ENCODE peak calls at places on chromosome 14, in nine cellular contexts. L is left ventricle myocardium inferior; G is DND-41; I is epithelial cell of esophagus; U is activated T-cell treated with anti-CD3 and anti-CD28 coated beads, Interleukin-2, amount 50 U/mL, for 72 hours; F is foreskin keratinocyte; S is NCI-H748 treated with DMSO at 0.1 percent for 48 hours; D is nephron progenitor cell; N is stimulated activated naive CD8-positive, alpha-beta T cell treated with anti-CD3 and anti-CD28 coated beads, Interleukin-15, Interleukin-2, amounts not matched to agents 100 U/mL and 50 U/mL, for 24 hours. C is an unnamed sample.
A peak's percentile ranks its signal among the peaks of the same experiment; 100 is the strongest.

GRCh38 chr14:61934385-61934784 is 172.2 kb downstream of the SNAPC1 start:
- DNase-seq in S (no peak), G (no peak), F (peak; percentile 91), N (no peak), L (no peak), D (no peak), I (peak; percentile 76), U (peak; percentile 7), C (no peak)

GRCh38 chr14:74531011-74531410 is 37.4 kb downstream of the ISCA2 start:
- DNase-seq in N (no peak), L (no peak), S (no peak), D (no peak), U (no peak), G (no peak), I (no peak), F (no peak), C (no peak)

GRCh38 chr14:69953266-69953905 is 74.2 kb downstream of the SMOC1 start:
- DNase-seq in I (no peak), G (no peak), U (no peak), L (no peak), F (no peak), D (no peak), N (no peak), S (no peak), C (no peak)

GRCh38 chr14:89351364-89351957 is 65.6 kb downstream of the FOXN3 start:
- DNase-seq in F (no peak), S (peak; percentile 86), U (peak; percentile 44), N (peak; percentile 34), L (no peak), G (peak; percentile 67), D (no peak), I (no peak), C (peak; percentile 64)

GRCh38 chr14:72961579-72962335 is 35.5 kb downstream of the DCAF4 start:
- DNase-seq in U (no peak), L (no peak), S (no peak), N (no peak), F (peak; percentile 76), D (no peak), G (no peak), I (peak; percentile 88), C (no peak)

GRCh38 chr14:59507063-59507751 is 22.9 kb downstream of the JKAMP start:
- DNase-seq in D (peak; percentile 80), I (peak; percentile 69), S (peak; percentile 69), N (peak; percentile 57), G (peak; percentile 63), F (no peak), L (peak; percentile 24), U (peak; percentile 51), C (peak; percentile 28)

GRCh38 chr14:40417777-40418401 is 985.7 kb upstream of the FBXO33 start:
- DNase-seq in N (no peak), S (peak; percentile 72), U (peak; percentile 17), F (no peak), I (peak; percentile 35), G (peak; percentile 7), D (peak; percentile 40), L (no peak), C (peak; percentile 40)

GRCh38 chr14:61889914-61890351 is 127.7 kb downstream of the SNAPC1 start:
- DNase-seq in F (no peak), I (no peak), G (peak; percentile 7), L (no peak), D (no peak), S (no peak), U (peak; percentile 34), N (peak; percentile 25), C (peak; percentile 31)

GRCh38 chr14:54567224-54567633 is 301 bp downstream of the SAMD4A start:
- DNase-seq in U (peak; percentile 30), I (no peak), G (no peak), L (peak; percentile 28), N (no peak), F (no peak), D (peak; percentile 63), S (no peak), C (no peak)

GRCh38 chr14:90698379-90698869 is 117.8 kb downstream of the TTC7B start:
- DNase-seq in N (no peak), D (no peak), I (no peak), L (peak; percentile 78), G (no peak), F (no peak), S (no peak), U (no peak), C (no peak)

GRCh38 chr14:51368721-51369163 is 128.7 kb downstream of the TMX1 start:
- DNase-seq in S (no peak), N (no peak), L (no peak), F (peak; percentile 80), I (peak; percentile 68), G (no peak), U (no peak), D (no peak), C (no peak)

GRCh38 chr14:88793259-88793625 is 489 bp upstream of the EML5 start:
- DNase-seq in D (no peak), U (no peak), L (no peak), F (no peak), S (no peak), I (no peak), G (no peak), N (peak; percentile 8), C (no peak)

GRCh38 chr14:36582011-36582873 is at the start of gene NKX2-8:
- DNase-seq in S (peak; percentile 53), N (no peak), I (peak; percentile 25), U (no peak), F (no peak), G (no peak), D (peak; percentile 57), L (no peak), C (no peak)

GRCh38 chr14:76793324-76793723 is 19.4 kb downstream of the ANGEL1 start:
- DNase-seq in D (no peak), G (no peak), U (no peak), L (no peak), I (no peak), N (no peak), F (no peak), S (no peak), C (no peak)

GRCh38 chr14:23121401-23121800 is 2.3 kb upstream of the CEBPE start:
- DNase-seq in I (no peak), F (no peak), U (peak; percentile 14), N (no peak), L (no peak), G (no peak), D (peak; percentile 48), S (no peak), C (no peak)

GRCh38 chr14:77421241-77421640 is 2.1 kb downstream of the NOXRED1 start:
- DNase-seq in I (no peak), S (no peak), U (no peak), N (no peak), D (no peak), L (no peak), G (no peak), F (no peak), C (no peak)

GRCh38 chr14:31886161-31886835 is 190.8 kb upstream of the ARHGAP5 start:
- DNase-seq in D (no peak), L (no peak), I (no peak), F (no peak), G (no peak), U (no peak), S (no peak), N (no peak), C (no peak)

GRCh38 chr14:81727243-81727642 is 193.6 kb upstream of the SEL1L start:
- DNase-seq in S (no peak), N (no peak), L (no peak), D (no peak), F (no peak), I (peak; percentile 23), G (no peak), U (no peak), C (no peak)

GRCh38 chr14:104445832-104446381 is 133.7 kb upstream of the C14orf180 start:
- DNase-seq in I (no peak), L (no peak), S (no peak), D (no peak), U (no peak), G (peak; percentile 1), N (no peak), F (no peak), C (no peak)

GRCh38 chr14:90583916-90584605 is 187.2 kb downstream of the CALM1 start:
- DNase-seq in I (no peak), F (no peak), L (no peak), G (no peak), S (no peak), D (no peak), N (no peak), U (no peak), C (no peak)

GRCh38 chr14:81829447-81829846 is 295.8 kb upstream of the SEL1L start:
- DNase-seq in I (no peak), S (no peak), N (no peak), G (no peak), F (no peak), U (no peak), D (no peak), L (no peak), C (no peak)

GRCh38 chr14:103258211-103258610 is 75.8 kb upstream of the EIF5 start:
- DNase-seq in U (no peak), F (no peak), N (no peak), L (no peak), I (no peak), S (no peak), G (no peak), D (no peak), C (no peak)

GRCh38 chr14:68682166-68683103 is 110.4 kb downstream of the ZFP36L1 start:
- DNase-seq in G (no peak), I (peak; percentile 81), N (no peak), S (no peak), U (peak; percentile 39), L (no peak), D (no peak), F (peak; percentile 86), C (no peak)

GRCh38 chr14:89516173-89516572 is 99.1 kb upstream of the FOXN3 start:
- DNase-seq in S (no peak), I (no peak), U (no peak), L (no peak), D (no peak), F (no peak), N (no peak), G (no peak), C (no peak)

GRCh38 chr14:73027984-73028383 is 1.1 kb upstream of the ZFYVE1 start:
- DNase-seq in N (no peak), U (no peak), G (no peak), L (no peak), I (no peak), S (no peak), D (no peak), F (no peak), C (no peak)

GRCh38 chr14:99261916-99262787 is 9.8 kb downstream of the BCL11B start:
- DNase-seq in N (peak; percentile 70), L (no peak), G (peak; percentile 84), I (peak; percentile 57), D (no peak), S (no peak), F (peak; percentile 60), U (peak; percentile 73), C (peak; percentile 81)